ENCODE peak calls at places on chromosomes 4 and X, in seven cellular contexts. R is NCI-H526, C is SJSA1, V is head of caudate nucleus, M is AG09319, J is posterior cingulate gyrus, X is SHP77. Z is an unnamed sample.

GRCh38 chr4:8194306-8195242 is 4.5 kb upstream of the SH3TC1 start:
- DNase-seq in M (no peak), V (no peak), C (no peak), X (no peak), J (no peak), R (no peak), Z (no peak)

GRCh38 chr4:187814737-187815465 is 180.7 kb upstream of the ZFP42 start:
- DNase-seq in R (no peak), M (no peak), V (no peak), C (no peak), J (no peak), X (no peak), Z (no peak)

GRCh38 chr4:5954056-5954760 is 61.3 kb upstream of the CRMP1 start:
- DNase-seq in J (no peak), X (no peak), C (no peak), V (no peak), R (peak; percentile 56), M (no peak), Z (no peak)

GRCh38 chr4:111362891-111363290 is 740.0 kb upstream of the PITX2 start:
- DNase-seq in V (no peak), R (no peak), C (no peak), X (no peak), M (peak; percentile 83), J (no peak), Z (no peak)

GRCh38 chrX:19544693-19545305 is 29.5 kb upstream of the MAP3K15 start:
- DNase-seq in C (peak; percentile 44), R (peak; percentile 29), J (no peak), X (peak; percentile 46), M (peak; percentile 23), V (no peak), Z (no peak)

GRCh38 chrX:100731441-100732281 is at the start of gene SYTL4:
- DNase-seq in X (no peak), M (no peak), C (peak; percentile 40), J (no peak), R (no peak), V (no peak), Z (peak; percentile 18)

GRCh38 chr4:6986067-6986780 is 56.9 kb upstream of the TADA2B start:
- DNase-seq in J (peak; percentile 51), R (no peak), V (peak; percentile 66), M (no peak), C (peak; percentile 49), X (no peak), Z (peak; percentile 24)

GRCh38 chr4:76504613-76505465 is 69.8 kb downstream of the SHROOM3 start:
- DNase-seq in V (no peak), X (peak; percentile 53), R (peak; percentile 23), C (no peak), J (no peak), M (peak; percentile 10), Z (no peak)